ENCODE peak calls at places on chromosomes 12 and 14, in eight cellular contexts. W, E, Z, T, X, L, H and N are unnamed samples. For H3K4me1, the result is how much of the 10 kb centered on the place peaks cover.

GRCh38 chr12:98516184-98516873 is 939 bp downstream of the TMPO start:
- DNase-seq in W (peak), E (peak), Z (peak), T (peak), X (peak), L (peak), H (peak), N (peak)

GRCh38 chr12:107200394-107200793 is 107.0 kb upstream of the CRY1 start:
- DNase-seq in W (no peak), E (no peak), Z (no peak), T (peak), X (no peak), L (peak), H (no peak), N (no peak)

GRCh38 chr12:22238211-22238610 is 96.3 kb downstream of the ST8SIA1 start:
- DNase-seq in W (no peak), E (no peak), Z (no peak), T (no peak), X (no peak), L (no peak), H (no peak), N (no peak)

GRCh38 chr12:129185855-129186254 is 332.6 kb downstream of the GLT1D1 start:
- DNase-seq in W (no peak), E (no peak), Z (no peak), T (no peak), X (no peak), L (no peak), H (no peak), N (no peak)

GRCh38 chr14:88463318-88463717 is 77.9 kb downstream of the SPATA7 start:
- DNase-seq in W (no peak), E (peak), Z (no peak), T (peak), X (no peak), L (peak), H (no peak), N (peak)

GRCh38 chr14:24921903-24922302 is 128.0 kb downstream of the STXBP6 start:
- DNase-seq in W (no peak), E (no peak), Z (no peak), T (no peak), X (no peak), L (peak), H (no peak), N (no peak)

GRCh38 chr12:82694276-82694675 is 7.6 kb downstream of the TMTC2 start:
- DNase-seq in W (no peak), E (no peak), Z (no peak), T (no peak), X (no peak), L (no peak), H (no peak), N (no peak)

GRCh38 chr12:20696181-20696580 is 1.0 kb downstream of the SLCO1C1 start:
- DNase-seq in W (no peak), E (no peak), Z (no peak), T (no peak), X (no peak), L (peak), H (no peak), N (no peak)

GRCh38 chr12:24560867-24561266 is 388.0 kb downstream of the BCAT1 start:
- DNase-seq in W (no peak), E (no peak), Z (no peak), T (no peak), X (peak), L (no peak), H (no peak), N (no peak)

GRCh38 chr12:15534322-15534721 is 212.0 kb downstream of the PTPRO start:
- DNase-seq in W (no peak), E (peak), Z (peak), T (no peak), X (no peak), L (peak), H (no peak), N (no peak)

GRCh38 chr12:44703311-44703910 is 172.7 kb downstream of the NELL2 start:
- DNase-seq in W (no peak), E (no peak), Z (no peak), T (no peak), X (no peak), L (no peak), H (no peak), N (no peak)

GRCh38 chr14:93207468-93208308 is 632 bp downstream of the UBR7 start:
- DNase-seq in W (no peak), E (peak), Z (peak), T (peak), X (no peak), L (peak), H (no peak), N (peak)

GRCh38 chr12:130186631-130187269 is 24.5 kb downstream of the FZD10 start:
- DNase-seq in W (no peak), E (no peak), Z (no peak), T (peak), X (no peak), L (no peak), H (no peak), N (no peak)

GRCh38 chr12:67394600-67394999 is 125.4 kb downstream of the CAND1 start:
- DNase-seq in W (no peak), E (no peak), Z (no peak), T (no peak), X (peak), L (peak), H (peak), N (no peak)

GRCh38 chr14:90204516-90204915 is 51.8 kb upstream of the PSMC1 start:
- DNase-seq in W (no peak), E (no peak), Z (no peak), T (no peak), X (no peak), L (no peak), H (no peak), N (no peak)

GRCh38 chr12:28574746-28575592 is 384.7 kb downstream of the CCDC91 start:
- DNase-seq in W (no peak), E (no peak), Z (no peak), T (peak), X (no peak), L (no peak), H (no peak), N (peak)

GRCh38 chr14:55353686-55354467 is 57.8 kb downstream of the ATG14 start:
- DNase-seq in W (no peak), E (no peak), Z (no peak), T (no peak), X (no peak), L (no peak), H (no peak), N (no peak)
- H3K4me3 ChIP-seq in W (no peak), E (no peak), Z (peak), T (no peak), X (no peak), L (no peak), H (no peak), N (no peak)

DNA sequence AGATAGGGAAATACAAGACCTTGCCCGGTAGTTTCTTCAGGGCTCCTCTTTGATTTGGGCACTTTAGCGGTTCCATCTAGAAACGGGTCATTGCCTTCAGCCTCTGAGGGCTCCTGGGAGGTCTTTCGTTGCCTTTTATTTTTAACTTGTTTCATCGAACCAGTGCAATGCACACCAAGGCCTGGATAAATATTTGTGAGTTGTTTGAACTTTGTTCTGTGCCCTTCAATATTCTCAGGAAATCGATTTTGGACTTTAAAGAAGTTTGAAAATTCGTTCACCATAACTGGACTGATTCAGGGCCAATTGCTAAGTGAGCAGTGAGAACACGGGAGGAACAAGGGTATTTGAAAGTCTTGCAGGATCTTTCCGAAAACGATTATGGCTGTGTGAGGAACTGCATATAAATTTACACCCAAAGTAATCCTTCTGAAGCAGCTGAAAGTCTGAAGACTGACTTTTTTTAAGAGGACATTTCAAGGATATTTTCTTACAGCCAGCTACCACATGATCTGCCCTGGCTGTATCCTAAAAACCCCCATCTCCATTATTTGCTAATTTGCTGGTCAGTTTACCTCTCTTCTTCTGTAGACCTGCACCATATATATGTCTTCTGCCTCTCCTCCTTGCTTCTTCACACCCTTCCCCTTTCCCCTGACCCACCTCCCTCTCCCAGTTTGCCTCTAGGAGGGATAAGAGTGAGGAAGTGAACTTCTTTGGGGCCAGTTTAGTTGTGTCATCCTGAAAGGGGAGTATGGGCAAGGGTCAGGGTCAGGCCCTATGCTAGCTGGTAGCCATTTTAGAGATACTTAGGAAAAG is 8.0 kb downstream of the DUSP6 start:
- DNase-seq in W (no peak), E (no peak), Z (no peak), T (no peak), X (no peak), L (no peak), H (no peak), N (no peak)
- H3K4me1 ChIP-seq in W (half or more), E (under half), Z (under half), T (under half), X (under half), L (under half), H (under half), N (under half)

DNA sequence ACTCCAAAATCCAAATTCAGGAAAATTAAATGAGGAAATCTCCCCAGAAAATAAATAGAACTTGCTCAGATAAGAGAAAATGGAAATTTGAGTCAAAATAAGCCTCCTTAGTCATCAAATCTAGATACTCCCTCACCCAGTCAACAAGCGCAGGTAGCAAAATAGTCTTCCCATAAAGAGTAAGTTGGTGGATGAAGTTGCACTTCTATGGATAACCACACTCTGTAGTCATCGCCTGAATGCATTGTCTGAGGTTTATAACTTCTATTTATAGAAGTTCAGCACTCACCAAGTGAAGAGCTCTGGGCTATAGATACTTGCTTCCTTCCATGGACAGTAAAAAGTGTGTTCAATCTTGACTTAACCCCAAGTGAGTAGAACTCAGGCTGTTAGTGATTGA is 386.8 kb downstream of the SYT1 start:
- DNase-seq in W (no peak), E (no peak), Z (no peak), T (no peak), X (no peak), L (no peak), H (no peak), N (no peak)
- H3K4me3 ChIP-seq in W (no peak), E (no peak), Z (no peak), T (no peak), X (no peak), L (no peak), H (no peak), N (no peak)

DNA sequence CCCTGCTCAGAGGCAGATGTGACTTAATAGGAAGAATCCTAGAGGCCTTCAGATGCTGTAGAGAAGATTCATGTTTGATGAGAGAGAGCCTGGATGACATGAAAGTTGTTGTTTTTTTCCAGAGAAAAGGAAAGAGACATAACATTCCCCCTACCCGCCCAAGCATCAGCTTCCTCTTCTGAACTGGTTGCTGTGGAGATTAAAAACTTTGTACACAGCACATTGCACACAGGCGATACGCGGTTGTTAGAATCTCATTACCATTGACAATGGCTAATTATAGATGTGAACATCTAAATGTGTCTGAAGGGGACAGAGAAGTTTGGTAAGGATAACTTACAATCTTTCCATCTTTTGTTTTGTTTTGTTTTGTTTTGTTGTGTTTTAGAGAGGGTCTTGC is 13.5 kb upstream of the ETFBKMT start:
- DNase-seq in W (no peak), E (no peak), Z (no peak), T (no peak), X (no peak), L (no peak), H (no peak), N (no peak)
- H3K4me1 ChIP-seq in W (under half), E (under half), Z (under half), T (under half), X (under half), L (under half), H (under half), N (under half)

GRCh38 chr12:96652870-96653269 is 163.5 kb downstream of the CFAP54 start:
- DNase-seq in W (no peak), E (no peak), Z (no peak), T (peak), X (no peak), L (no peak), H (no peak), N (no peak)
- H3K4me3 ChIP-seq in W (no peak), E (no peak), Z (no peak), T (no peak), X (no peak), L (no peak), H (no peak), N (no peak)

GRCh38 chr14:69050235-69051184 is 71.4 kb upstream of the ACTN1 start:
- DNase-seq in W (no peak), E (peak), Z (no peak), T (no peak), X (no peak), L (peak), H (no peak), N (no peak)

GRCh38 chr14:69052181-69052601 is 73.1 kb upstream of the ACTN1 start:
- DNase-seq in W (no peak), E (no peak), Z (no peak), T (no peak), X (no peak), L (peak), H (no peak), N (no peak)

GRCh38 chr14:69047255-69047654 is 68.2 kb upstream of the ACTN1 start:
- DNase-seq in W (no peak), E (no peak), Z (no peak), T (no peak), X (no peak), L (no peak), H (no peak), N (no peak)

GRCh38 chr14:69048456-69048855 is 69.4 kb upstream of the ACTN1 start:
- DNase-seq in W (no peak), E (no peak), Z (peak), T (no peak), X (no peak), L (peak), H (no peak), N (no peak)

GRCh38 chr14:69049675-69050074 is 70.6 kb upstream of the ACTN1 start:
- DNase-seq in W (no peak), E (no peak), Z (no peak), T (no peak), X (peak), L (peak), H (no peak), N (no peak)
- H3K4me1 ChIP-seq in W (half or more), E (under half), Z (under half), T (under half), X (under half), L (under half), H (under half), N (under half)